ENCODE peak calls at places on chromosome 7, in four cellular contexts. One of them, this sample, is unnamed.

GRCh38 chr7:8060241-8060640 is 91.6 kb downstream of the GLCCI1 start:
- DNase-seq in BJ: no peak
- DNase-seq in left ventricle myocardium inferior: no peak
- DNase-seq in B cell: no peak
- DNase-seq in this sample: no peak

GRCh38 chr7:113143486-113144257 is 25.3 kb upstream of the SMIM30 start:
- DNase-seq in left ventricle myocardium inferior: no peak
- DNase-seq in BJ: no peak
- DNase-seq in B cell: no peak
- DNase-seq in this sample: no peak

GRCh38 chr7:155794196-155794595 is 18.1 kb downstream of the SHH start:
- DNase-seq in BJ: no peak
- DNase-seq in left ventricle myocardium inferior: no peak
- DNase-seq in B cell: no peak
- DNase-seq in this sample: no peak

GRCh38 chr7:23020742-23021401 is 6.9 kb upstream of the HYCC1 start:
- DNase-seq in B cell: no peak
- DNase-seq in BJ: peak; percentile 83
- DNase-seq in left ventricle myocardium inferior: peak; percentile 27
- DNase-seq in this sample: no peak

GRCh38 chr7:97305589-97305988 is 188.1 kb downstream of the SDHAF3 start:
- DNase-seq in BJ: no peak
- DNase-seq in left ventricle myocardium inferior: no peak
- DNase-seq in B cell: no peak
- DNase-seq in this sample: no peak

GRCh38 chr7:3157541-3158287 is 114.0 kb upstream of the CARD11 start:
- DNase-seq in B cell: no peak
- DNase-seq in BJ: no peak
- DNase-seq in left ventricle myocardium inferior: no peak
- DNase-seq in this sample: no peak

GRCh38 chr7:100914879-100915442 is 19.3 kb upstream of the ACHE start:
- DNase-seq in left ventricle myocardium inferior: no peak
- DNase-seq in BJ: no peak
- DNase-seq in B cell: no peak
- DNase-seq in this sample: no peak

GRCh38 chr7:134645478-134645877 is 1.2 kb upstream of the BPGM start:
- DNase-seq in left ventricle myocardium inferior: no peak
- DNase-seq in BJ: no peak
- DNase-seq in B cell: no peak
- DNase-seq in this sample: no peak

GRCh38 chr7:151376218-151376902 is 33.5 kb downstream of the WDR86 start:
- DNase-seq in BJ: no peak
- DNase-seq in B cell: no peak
- DNase-seq in left ventricle myocardium inferior: no peak
- DNase-seq in this sample: no peak

GRCh38 chr7:2655870-2656614 is 24.3 kb downstream of the TTYH3 start:
- DNase-seq in left ventricle myocardium inferior: no peak
- DNase-seq in BJ: no peak
- DNase-seq in B cell: no peak
- DNase-seq in this sample: no peak

GRCh38 chr7:24456526-24457214 is 116.6 kb upstream of the PALS2 start:
- DNase-seq in B cell: no peak
- DNase-seq in BJ: no peak
- DNase-seq in left ventricle myocardium inferior: no peak
- DNase-seq in this sample: no peak

GRCh38 chr7:64889686-64890162 is 13.3 kb upstream of the ZNF273 start:
- DNase-seq in BJ: no peak
- DNase-seq in B cell: no peak
- DNase-seq in left ventricle myocardium inferior: no peak
- DNase-seq in this sample: no peak

GRCh38 chr7:31440511-31440910 is 73.4 kb upstream of the ITPRID1 start:
- DNase-seq in B cell: no peak
- DNase-seq in left ventricle myocardium inferior: no peak
- DNase-seq in BJ: no peak
- DNase-seq in this sample: no peak

GRCh38 chr7:128247640-128248194 is 6.6 kb downstream of the LEP start:
- DNase-seq in B cell: no peak
- DNase-seq in BJ: no peak
- DNase-seq in left ventricle myocardium inferior: no peak
- DNase-seq in this sample: no peak

GRCh38 chr7:92135100-92135429 is 788 bp upstream of the CYP51A1 start:
- DNase-seq in B cell: no peak
- DNase-seq in left ventricle myocardium inferior: no peak
- DNase-seq in BJ: no peak
- DNase-seq in this sample: no peak

GRCh38 chr7:99429756-99430155 is 8.8 kb downstream of the PTCD1 start:
- DNase-seq in B cell: no peak
- DNase-seq in BJ: no peak
- DNase-seq in left ventricle myocardium inferior: no peak
- DNase-seq in this sample: no peak

GRCh38 chr7:12210179-12211053 is 678 bp upstream of the TMEM106B start:
- DNase-seq in BJ: no peak
- DNase-seq in left ventricle myocardium inferior: peak; percentile 14
- DNase-seq in B cell: no peak
- DNase-seq in this sample: peak; percentile 10

GRCh38 chr7:93150200-93150835 is 2.1 kb upstream of the SAMD9L start:
- DNase-seq in left ventricle myocardium inferior: no peak
- DNase-seq in BJ: peak; percentile 24
- DNase-seq in B cell: no peak
- DNase-seq in this sample: no peak

GRCh38 chr7:50492770-50493519 is 42.8 kb upstream of the FIGNL1 start:
- DNase-seq in left ventricle myocardium inferior: no peak
- DNase-seq in B cell: no peak
- DNase-seq in BJ: no peak
- DNase-seq in this sample: no peak

GRCh38 chr7:150784954-150785353 is 15.2 kb downstream of the TMEM176B start:
- DNase-seq in left ventricle myocardium inferior: no peak
- DNase-seq in B cell: no peak
- DNase-seq in BJ: no peak
- DNase-seq in this sample: no peak

GRCh38 chr7:73722785-73723184 is 3.3 kb upstream of the STX1A start:
- DNase-seq in BJ: no peak
- DNase-seq in left ventricle myocardium inferior: no peak
- DNase-seq in B cell: no peak
- DNase-seq in this sample: no peak

GRCh38 chr7:138814806-138815332 is 16.9 kb upstream of the ATP6V0A4 start:
- DNase-seq in B cell: no peak
- DNase-seq in BJ: no peak
- DNase-seq in left ventricle myocardium inferior: no peak
- DNase-seq in this sample: no peak

GRCh38 chr7:13880789-13881188 is 108.7 kb downstream of the ETV1 start:
- DNase-seq in BJ: peak; percentile 63
- DNase-seq in B cell: no peak
- DNase-seq in left ventricle myocardium inferior: no peak
- DNase-seq in this sample: no peak

GRCh38 chr7:50304911-50305621 is 550 bp downstream of the IKZF1 start:
- DNase-seq in left ventricle myocardium inferior: no peak
- DNase-seq in B cell: peak; percentile 72
- DNase-seq in BJ: no peak
- DNase-seq in this sample: no peak

GRCh38 chr7:157542669-157543021 is 205.8 kb downstream of the DNAJB6 start:
- DNase-seq in B cell: no peak
- DNase-seq in left ventricle myocardium inferior: no peak
- DNase-seq in BJ: no peak
- DNase-seq in this sample: no peak

GRCh38 chr7:15489383-15489782 is 72.4 kb downstream of the AGMO start:
- DNase-seq in B cell: no peak
- DNase-seq in BJ: no peak
- DNase-seq in left ventricle myocardium inferior: no peak
- DNase-seq in this sample: no peak

GRCh38 chr7:98628916-98629525 is 11.9 kb downstream of the NPTX2 start:
- DNase-seq in left ventricle myocardium inferior: no peak
- DNase-seq in BJ: no peak
- DNase-seq in B cell: no peak
- DNase-seq in this sample: no peak

GRCh38 chr7:112745635-112746034 is 44.6 kb downstream of the TMEM168 start:
- DNase-seq in B cell: no peak
- DNase-seq in BJ: no peak
- DNase-seq in left ventricle myocardium inferior: no peak
- DNase-seq in this sample: no peak

GRCh38 chr7:3092468-3092867 is 48.8 kb upstream of the CARD11 start:
- DNase-seq in B cell: peak; percentile 70
- DNase-seq in left ventricle myocardium inferior: peak; percentile 36
- DNase-seq in BJ: no peak
- DNase-seq in this sample: no peak

GRCh38 chr7:80047856-80048459 is 86.7 kb upstream of the GNAI1 start:
- DNase-seq in left ventricle myocardium inferior: no peak
- DNase-seq in B cell: no peak
- DNase-seq in BJ: no peak
- DNase-seq in this sample: no peak

GRCh38 chr7:99369767-99370353 is 4.7 kb upstream of the ARPC1B start:
- DNase-seq in BJ: no peak
- DNase-seq in left ventricle myocardium inferior: no peak
- DNase-seq in B cell: no peak
- DNase-seq in this sample: no peak

DNA sequence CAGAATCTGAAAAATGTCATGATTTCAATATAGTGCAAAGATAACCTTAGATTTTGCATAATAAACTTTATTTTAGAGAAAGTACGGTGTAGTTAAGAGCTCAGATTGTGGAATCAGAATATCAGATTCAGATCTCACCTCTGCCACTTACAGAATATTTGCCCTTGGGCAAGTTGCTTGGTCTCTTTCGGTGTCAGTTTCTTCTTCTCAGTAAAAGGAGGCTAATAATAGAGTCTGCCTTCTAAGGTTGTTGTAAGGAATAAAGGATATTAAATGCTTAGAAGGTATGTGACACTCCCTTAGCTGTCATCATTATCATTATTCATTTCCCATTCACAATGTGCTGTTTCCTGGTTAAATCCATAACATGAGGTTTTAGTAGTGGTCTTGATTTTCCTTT is 42.3 kb downstream of the MPLKIP start:
- DNase-seq in left ventricle myocardium inferior: no peak
- DNase-seq in B cell: no peak
- DNase-seq in BJ: no peak
- DNase-seq in this sample: no peak
- TF ChIP-seq CTCF in left ventricle myocardium inferior: no peak
- TF ChIP-seq CTCF in B cell: no peak
- TF ChIP-seq CTCF in BJ: no peak
- TF ChIP-seq CTCF in this sample: no peak

DNA sequence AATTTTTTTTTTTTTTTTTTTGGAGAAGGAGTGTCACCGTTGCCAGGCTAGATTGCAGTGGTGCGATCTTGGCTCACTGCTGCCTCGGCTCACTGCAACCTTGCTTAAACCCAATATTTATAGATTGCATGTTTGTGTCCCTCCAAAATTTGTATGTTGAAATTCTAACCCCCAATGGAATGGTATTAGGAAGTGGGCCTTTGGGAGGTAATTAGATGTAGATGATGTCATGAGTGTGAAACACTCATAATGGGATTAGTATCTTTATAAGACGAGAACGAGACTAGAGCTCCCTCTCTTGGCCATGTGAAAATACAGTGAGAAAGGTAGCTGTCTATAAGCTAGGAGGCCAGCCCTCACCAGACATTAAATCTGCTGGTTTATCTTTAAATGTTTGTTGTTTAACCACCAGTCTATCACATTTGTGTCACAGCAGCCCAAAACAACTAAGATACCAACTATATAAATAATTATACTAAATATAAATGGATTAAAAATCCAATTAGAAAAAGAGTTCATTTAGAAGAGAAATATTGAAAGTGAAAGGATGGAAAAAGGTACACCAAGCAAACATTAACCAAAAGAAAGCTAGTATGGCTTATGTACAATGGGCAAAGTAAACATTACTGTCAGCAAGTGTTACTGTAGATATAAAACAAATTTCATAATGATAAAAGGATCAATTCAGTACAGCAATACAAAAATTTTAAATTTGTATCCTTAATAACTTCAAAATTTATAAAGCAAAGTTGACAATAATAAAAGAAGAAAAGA is 9.3 kb downstream of the TCAF1 start:
- DNase-seq in BJ: no peak
- DNase-seq in left ventricle myocardium inferior: no peak
- DNase-seq in B cell: no peak
- DNase-seq in this sample: no peak
- TF ChIP-seq CTCF in BJ: peak; percentile 29
- TF ChIP-seq CTCF in left ventricle myocardium inferior: no peak
- TF ChIP-seq CTCF in B cell: peak; percentile 43
- TF ChIP-seq CTCF in this sample: peak; percentile 34

GRCh38 chr7:83271212-83272099 is 108.8 kb upstream of the PCLO start:
- DNase-seq in BJ: no peak
- DNase-seq in left ventricle myocardium inferior: no peak
- DNase-seq in B cell: no peak
- DNase-seq in this sample: no peak
- TF ChIP-seq CTCF in BJ: peak; percentile 27
- TF ChIP-seq CTCF in left ventricle myocardium inferior: peak; percentile 50
- TF ChIP-seq CTCF in B cell: no peak
- TF ChIP-seq CTCF in this sample: peak; percentile 53

GRCh38 chr7:81499262-81500116 is 270.4 kb downstream of the HGF start:
- DNase-seq in B cell: peak; percentile 31
- DNase-seq in left ventricle myocardium inferior: no peak
- DNase-seq in BJ: peak; percentile 60
- DNase-seq in this sample: no peak

GRCh38 chr7:81500631-81501030 is 269.2 kb downstream of the HGF start:
- DNase-seq in BJ: no peak
- DNase-seq in B cell: no peak
- DNase-seq in left ventricle myocardium inferior: no peak
- DNase-seq in this sample: no peak

GRCh38 chr7:81503771-81504170 is 266.1 kb downstream of the HGF start:
- DNase-seq in left ventricle myocardium inferior: no peak
- DNase-seq in BJ: no peak
- DNase-seq in B cell: no peak
- DNase-seq in this sample: no peak

GRCh38 chr7:81503321-81503720 is 266.5 kb downstream of the HGF start:
- DNase-seq in left ventricle myocardium inferior: no peak
- DNase-seq in B cell: no peak
- DNase-seq in BJ: no peak
- DNase-seq in this sample: no peak

GRCh38 chr7:81501220-81501619 is 268.6 kb downstream of the HGF start:
- DNase-seq in B cell: no peak
- DNase-seq in left ventricle myocardium inferior: no peak
- DNase-seq in BJ: no peak
- DNase-seq in this sample: no peak
- TF ChIP-seq CTCF in B cell: no peak
- TF ChIP-seq CTCF in left ventricle myocardium inferior: peak; percentile 26
- TF ChIP-seq CTCF in BJ: peak; percentile 29
- TF ChIP-seq CTCF in this sample: no peak

GRCh38 chr7:35185908-35186731 is 67.8 kb downstream of the TBX20 start:
- DNase-seq in left ventricle myocardium inferior: peak; percentile 58
- DNase-seq in B cell: no peak
- DNase-seq in BJ: no peak
- DNase-seq in this sample: peak; percentile 26
- TF ChIP-seq CTCF in left ventricle myocardium inferior: no peak
- TF ChIP-seq CTCF in B cell: no peak
- TF ChIP-seq CTCF in BJ: no peak
- TF ChIP-seq CTCF in this sample: peak; percentile 31

GRCh38 chr7:131302876-131303707 is 24.6 kb upstream of the MKLN1 start:
- DNase-seq in B cell: peak; percentile 38
- DNase-seq in BJ: no peak
- DNase-seq in left ventricle myocardium inferior: peak; percentile 23
- DNase-seq in this sample: no peak
- TF ChIP-seq CTCF in B cell: peak; percentile 41
- TF ChIP-seq CTCF in BJ: peak; percentile 51
- TF ChIP-seq CTCF in left ventricle myocardium inferior: peak; percentile 72
- TF ChIP-seq CTCF in this sample: peak; percentile 50

This sample was measured in progenitor cell of endocrine pancreas.